ENCODE peak calls at places on chromosomes 6 and 20, in five cellular contexts. One of them, this sample, is unnamed.

GRCh38 chr6:41504526-41505021 is 41.6 kb upstream of the FOXP4 start:
- DNase-seq in Right ventricle myocardium superior: no peak
- DNase-seq in nephron progenitor cell: peak; percentile 45
- DNase-seq in LoVo: no peak
- DNase-seq in GM04504: no peak
- DNase-seq in this sample: no peak

GRCh38 chr20:21693322-21693721 is 12.1 kb upstream of the PAX1 start:
- DNase-seq in Right ventricle myocardium superior: no peak
- DNase-seq in nephron progenitor cell: peak; percentile 31
- DNase-seq in LoVo: no peak
- DNase-seq in GM04504: no peak
- DNase-seq in this sample: no peak

GRCh38 chr6:125325586-125325985 is 23.8 kb upstream of the HDDC2 start:
- DNase-seq in Right ventricle myocardium superior: no peak
- DNase-seq in nephron progenitor cell: no peak
- DNase-seq in LoVo: no peak
- DNase-seq in GM04504: no peak
- DNase-seq in this sample: no peak

GRCh38 chr20:20487811-20488210 is 119.9 kb downstream of the INSM1 start:
- DNase-seq in Right ventricle myocardium superior: no peak
- DNase-seq in nephron progenitor cell: no peak
- DNase-seq in LoVo: no peak
- DNase-seq in GM04504: no peak
- DNase-seq in this sample: no peak

GRCh38 chr6:154402081-154402780 is 45.6 kb upstream of the IPCEF1 start:
- DNase-seq in Right ventricle myocardium superior: no peak
- DNase-seq in nephron progenitor cell: no peak
- DNase-seq in LoVo: no peak
- DNase-seq in GM04504: no peak
- DNase-seq in this sample: no peak

GRCh38 chr6:158417760-158418098 is 105.5 kb downstream of the TULP4 start:
- DNase-seq in Right ventricle myocardium superior: no peak
- DNase-seq in nephron progenitor cell: no peak
- DNase-seq in LoVo: no peak
- DNase-seq in GM04504: peak; percentile 37
- DNase-seq in this sample: no peak

GRCh38 chr6:109506841-109507240 is 23.8 kb upstream of the ZBTB24 start:
- DNase-seq in Right ventricle myocardium superior: no peak
- DNase-seq in nephron progenitor cell: no peak
- DNase-seq in LoVo: no peak
- DNase-seq in GM04504: no peak
- DNase-seq in this sample: no peak

GRCh38 chr6:130927305-130927704 is 100.1 kb downstream of the SMLR1 start:
- DNase-seq in Right ventricle myocardium superior: no peak
- DNase-seq in nephron progenitor cell: no peak
- DNase-seq in LoVo: peak; percentile 70
- DNase-seq in GM04504: no peak
- DNase-seq in this sample: no peak

GRCh38 chr6:25027221-25027916 is 91.6 kb upstream of the RIPOR2 start:
- DNase-seq in Right ventricle myocardium superior: no peak
- DNase-seq in nephron progenitor cell: no peak
- DNase-seq in LoVo: no peak
- DNase-seq in GM04504: no peak
- DNase-seq in this sample: peak; percentile 26

GRCh38 chr6:158249437-158249836 is 62.8 kb upstream of the TULP4 start:
- DNase-seq in Right ventricle myocardium superior: no peak
- DNase-seq in nephron progenitor cell: no peak
- DNase-seq in LoVo: no peak
- DNase-seq in GM04504: no peak
- DNase-seq in this sample: no peak

GRCh38 chr20:49661560-49662329 is 51.9 kb downstream of the B4GALT5 start:
- DNase-seq in Right ventricle myocardium superior: no peak
- DNase-seq in nephron progenitor cell: no peak
- DNase-seq in LoVo: no peak
- DNase-seq in GM04504: no peak
- DNase-seq in this sample: no peak

GRCh38 chr20:36519012-36519719 is 22.2 kb upstream of the MYL9 start:
- DNase-seq in Right ventricle myocardium superior: no peak
- DNase-seq in nephron progenitor cell: no peak
- DNase-seq in LoVo: no peak
- DNase-seq in GM04504: no peak
- DNase-seq in this sample: no peak

GRCh38 chr20:10713161-10713560 is 39.4 kb upstream of the JAG1 start:
- DNase-seq in Right ventricle myocardium superior: no peak
- DNase-seq in nephron progenitor cell: no peak
- DNase-seq in LoVo: no peak
- DNase-seq in GM04504: no peak
- DNase-seq in this sample: no peak

GRCh38 chr6:33314943-33315752 is 1.3 kb upstream of the TAPBP start:
- DNase-seq in Right ventricle myocardium superior: peak; percentile 65
- DNase-seq in nephron progenitor cell: no peak
- DNase-seq in LoVo: no peak
- DNase-seq in GM04504: no peak
- DNase-seq in this sample: peak; percentile 58

GRCh38 chr6:118735320-118735719 is 83.9 kb upstream of the CEP85L start:
- DNase-seq in Right ventricle myocardium superior: no peak
- DNase-seq in nephron progenitor cell: peak; percentile 10
- DNase-seq in LoVo: no peak
- DNase-seq in GM04504: no peak
- DNase-seq in this sample: no peak

GRCh38 chr6:35415065-35415880 is 36.9 kb upstream of the FANCE start:
- DNase-seq in Right ventricle myocardium superior: peak; percentile 81
- DNase-seq in nephron progenitor cell: peak; percentile 46
- DNase-seq in LoVo: no peak
- DNase-seq in GM04504: peak; percentile 77
- DNase-seq in this sample: peak; percentile 69

GRCh38 chr6:146028250-146028789 is 542 bp upstream of the GRM1 start:
- DNase-seq in Right ventricle myocardium superior: peak; percentile 63
- DNase-seq in nephron progenitor cell: peak; percentile 93
- DNase-seq in LoVo: peak; percentile 50
- DNase-seq in GM04504: peak; percentile 30
- DNase-seq in this sample: peak; percentile 64

GRCh38 chr6:117706504-117706903 is 31.2 kb downstream of the NUS1 start:
- DNase-seq in Right ventricle myocardium superior: no peak
- DNase-seq in nephron progenitor cell: no peak
- DNase-seq in LoVo: no peak
- DNase-seq in GM04504: no peak
- DNase-seq in this sample: no peak

GRCh38 chr20:47205577-47206123 is 150.8 kb downstream of the ZMYND8 start:
- DNase-seq in Right ventricle myocardium superior: peak; percentile 82
- DNase-seq in nephron progenitor cell: peak; percentile 36
- DNase-seq in LoVo: peak; percentile 41
- DNase-seq in GM04504: peak; percentile 43
- DNase-seq in this sample: peak; percentile 59

GRCh38 chr6:147040041-147040440 is 164.2 kb upstream of the STXBP5 start:
- DNase-seq in Right ventricle myocardium superior: no peak
- DNase-seq in nephron progenitor cell: no peak
- DNase-seq in LoVo: no peak
- DNase-seq in GM04504: no peak
- DNase-seq in this sample: no peak

GRCh38 chr20:4889446-4889845 is 111.9 kb downstream of the SLC23A2 start:
- DNase-seq in Right ventricle myocardium superior: no peak
- DNase-seq in nephron progenitor cell: no peak
- DNase-seq in LoVo: no peak
- DNase-seq in GM04504: no peak
- DNase-seq in this sample: no peak

GRCh38 chr20:16125810-16126209 is 447.4 kb downstream of the KIF16B start:
- DNase-seq in Right ventricle myocardium superior: no peak
- DNase-seq in nephron progenitor cell: no peak
- DNase-seq in LoVo: no peak
- DNase-seq in GM04504: no peak
- DNase-seq in this sample: no peak

GRCh38 chr20:8837396-8837795 is 231.5 kb upstream of the PLCB4 start:
- DNase-seq in Right ventricle myocardium superior: no peak
- DNase-seq in nephron progenitor cell: no peak
- DNase-seq in LoVo: no peak
- DNase-seq in GM04504: peak; percentile 67
- DNase-seq in this sample: no peak

GRCh38 chr6:11711994-11712698 is 66.5 kb downstream of the ADTRP start:
- DNase-seq in Right ventricle myocardium superior: no peak
- DNase-seq in nephron progenitor cell: no peak
- DNase-seq in LoVo: no peak
- DNase-seq in GM04504: no peak
- DNase-seq in this sample: no peak

GRCh38 chr6:142696123-142696522 is 248.9 kb downstream of the HIVEP2 start:
- DNase-seq in Right ventricle myocardium superior: no peak
- DNase-seq in nephron progenitor cell: no peak
- DNase-seq in LoVo: no peak
- DNase-seq in GM04504: no peak
- DNase-seq in this sample: no peak

GRCh38 chr6:45327956-45328522 is at the start of gene RUNX2:
- DNase-seq in Right ventricle myocardium superior: no peak
- DNase-seq in nephron progenitor cell: no peak
- DNase-seq in LoVo: no peak
- DNase-seq in GM04504: peak; percentile 50
- DNase-seq in this sample: no peak

GRCh38 chr20:41308290-41308691 is 9.2 kb downstream of the ZHX3 start:
- DNase-seq in Right ventricle myocardium superior: no peak
- DNase-seq in nephron progenitor cell: no peak
- DNase-seq in LoVo: no peak
- DNase-seq in GM04504: no peak
- DNase-seq in this sample: no peak

GRCh38 chr20:3218307-3218988 is 9.2 kb downstream of the ITPA start:
- DNase-seq in Right ventricle myocardium superior: peak; percentile 83
- DNase-seq in nephron progenitor cell: peak; percentile 86
- DNase-seq in LoVo: no peak
- DNase-seq in GM04504: no peak
- DNase-seq in this sample: peak; percentile 66

GRCh38 chr6:99605074-99605726 is 1.4 kb upstream of the PRDM13 start:
- DNase-seq in Right ventricle myocardium superior: no peak
- DNase-seq in nephron progenitor cell: no peak
- DNase-seq in LoVo: no peak
- DNase-seq in GM04504: no peak
- DNase-seq in this sample: no peak

GRCh38 chr20:25299801-25300200 is 51.9 kb downstream of the PYGB start:
- DNase-seq in Right ventricle myocardium superior: no peak
- DNase-seq in nephron progenitor cell: no peak
- DNase-seq in LoVo: no peak
- DNase-seq in GM04504: no peak
- DNase-seq in this sample: no peak

GRCh38 chr6:145891126-145891525 is 73.0 kb downstream of the SHPRH start:
- DNase-seq in Right ventricle myocardium superior: no peak
- DNase-seq in nephron progenitor cell: no peak
- DNase-seq in LoVo: no peak
- DNase-seq in GM04504: no peak
- DNase-seq in this sample: no peak

GRCh38 chr20:54497931-54498718 is 22.7 kb downstream of the DOK5 start:
- DNase-seq in Right ventricle myocardium superior: no peak
- DNase-seq in nephron progenitor cell: no peak
- DNase-seq in LoVo: no peak
- DNase-seq in GM04504: no peak
- DNase-seq in this sample: no peak

GRCh38 chr6:122068291-122068769 is 331.1 kb upstream of the HSF2 start:
- DNase-seq in Right ventricle myocardium superior: no peak
- DNase-seq in nephron progenitor cell: no peak
- DNase-seq in LoVo: no peak
- DNase-seq in GM04504: no peak
- DNase-seq in this sample: no peak

GRCh38 chr6:170459451-170459850 is 93.7 kb downstream of the PSMB1 start:
- DNase-seq in Right ventricle myocardium superior: no peak
- DNase-seq in nephron progenitor cell: no peak
- DNase-seq in LoVo: no peak
- DNase-seq in GM04504: no peak
- DNase-seq in this sample: peak; percentile 55

GRCh38 chr20:56249244-56249955 is 868 bp downstream of the MC3R start:
- DNase-seq in Right ventricle myocardium superior: peak; percentile 43
- DNase-seq in nephron progenitor cell: peak; percentile 44
- DNase-seq in LoVo: peak; percentile 7
- DNase-seq in GM04504: no peak
- DNase-seq in this sample: no peak

GRCh38 chr6:6007311-6008113 is 787 bp upstream of the NRN1 start:
- DNase-seq in Right ventricle myocardium superior: peak; percentile 51
- DNase-seq in nephron progenitor cell: peak; percentile 64
- DNase-seq in LoVo: peak; percentile 64
- DNase-seq in GM04504: no peak
- DNase-seq in this sample: no peak

GRCh38 chr20:3925899-3926638 is 36.9 kb downstream of the PANK2 start:
- DNase-seq in Right ventricle myocardium superior: no peak
- DNase-seq in nephron progenitor cell: no peak
- DNase-seq in LoVo: no peak
- DNase-seq in GM04504: no peak
- DNase-seq in this sample: no peak

GRCh38 chr6:69974193-69974592 is 107.8 kb downstream of the COL19A1 start:
- DNase-seq in Right ventricle myocardium superior: no peak
- DNase-seq in nephron progenitor cell: no peak
- DNase-seq in LoVo: no peak
- DNase-seq in GM04504: no peak
- DNase-seq in this sample: peak; percentile 32

This sample was measured in left cardiac atrium.